ENCODE peak calls at places on chromosomes 12 and 14, in six cellular contexts. I is effector memory CD8-positive, alpha-beta T cell; U is T-cell; T is upper lobe of right lung; G is central memory CD4-positive, alpha-beta T cell; R is NCI-H524 treated with DMSO at 0.1 percent for 48 hours. Q is an unnamed sample.

GRCh38 chr12:119803391-119803791 is 73.7 kb downstream of the CIT start:
- DNase-seq in I (no peak), U (no peak), R (no peak), G (no peak), T (no peak), Q (peak)

GRCh38 chr14:89773644-89774316 is 180.8 kb downstream of the EFCAB11 start:
- DNase-seq in R (no peak), T (peak), I (peak), U (peak), G (peak), Q (peak)

GRCh38 chr14:89509891-89510290 is 92.9 kb upstream of the FOXN3 start:
- DNase-seq in T (no peak), G (no peak), R (no peak), I (no peak), U (no peak), Q (no peak)

GRCh38 chr14:37197421-37198272 is at the start of gene MIPOL1:
- DNase-seq in R (peak), T (peak), U (no peak), G (no peak), I (no peak), Q (peak)

GRCh38 chr12:96906498-96906848 is 584 bp upstream of the NEDD1 start:
- DNase-seq in I (no peak), R (no peak), U (no peak), T (no peak), G (no peak), Q (no peak)

GRCh38 chr12:442235-442884 is 17.4 kb upstream of the B4GALNT3 start:
- DNase-seq in T (no peak), R (no peak), G (peak), U (no peak), I (peak), Q (no peak)

GRCh38 chr12:129887047-129887568 is 16.7 kb downstream of the TMEM132D start:
- DNase-seq in G (no peak), R (no peak), I (no peak), T (peak), U (no peak), Q (peak)

GRCh38 chr12:100995201-100995600 is 200.6 kb downstream of the ANO4 start:
- DNase-seq in U (no peak), G (no peak), R (no peak), I (no peak), T (no peak), Q (no peak)

GRCh38 chr12:106495354-106495965 is 87.3 kb upstream of the RFX4 start:
- DNase-seq in U (no peak), I (no peak), R (no peak), T (no peak), G (no peak), Q (no peak)

GRCh38 chr12:107352347-107353081 is 259.2 kb upstream of the CRY1 start:
- DNase-seq in T (no peak), R (no peak), U (no peak), G (no peak), I (no peak), Q (no peak)

GRCh38 chr14:39491134-39491541 is 58.9 kb upstream of the FBXO33 start:
- DNase-seq in T (no peak), I (no peak), U (no peak), R (no peak), G (peak), Q (no peak)

GRCh38 chr12:102957339-102958050 is at the start of gene ASCL1:
- DNase-seq in T (no peak), R (no peak), U (no peak), I (no peak), G (no peak), Q (peak)

GRCh38 chr14:100543471-100544455 is 43.5 kb downstream of the BEGAIN start:
- DNase-seq in U (no peak), I (no peak), T (no peak), R (no peak), G (no peak), Q (no peak)

GRCh38 chr12:26867084-26867483 is 34.1 kb upstream of the ITPR2 start:
- DNase-seq in G (no peak), I (no peak), R (no peak), T (no peak), U (no peak), Q (no peak)

GRCh38 chr14:71642715-71643114 is 289.5 kb upstream of the RGS6 start:
- DNase-seq in G (no peak), U (no peak), I (no peak), R (no peak), T (no peak), Q (no peak)

GRCh38 chr14:71621276-71621675 is 311.0 kb upstream of the RGS6 start:
- DNase-seq in U (no peak), T (no peak), R (no peak), I (no peak), G (no peak), Q (no peak)

GRCh38 chr12:27133022-27133590 is 50.7 kb upstream of the C12orf71 start:
- DNase-seq in R (no peak), I (no peak), U (no peak), T (no peak), G (no peak), Q (no peak)

GRCh38 chr14:78010688-78011087 is 159.5 kb upstream of the NRXN3 start:
- DNase-seq in U (no peak), R (no peak), G (no peak), T (no peak), I (no peak), Q (no peak)

GRCh38 chr12:123808167-123808566 is 46.1 kb downstream of the DNAH10 start:
- DNase-seq in R (no peak), I (no peak), G (no peak), T (no peak), U (no peak), Q (peak)

GRCh38 chr14:79809849-79810612 is 401.3 kb downstream of the DIO2 start:
- DNase-seq in R (peak), T (no peak), G (no peak), I (no peak), U (no peak), Q (no peak)